ENCODE peak calls at places on chromosomes 5 and 9, in four cellular contexts. One of them, this sample, is unnamed.
A peak's percentile ranks its signal among the peaks of the same experiment; 100 is the strongest.

GRCh38 chr5:4571248-4571950 is 568.7 kb upstream of the ADAMTS16 start:
- DNase-seq in GM12892: no peak
- DNase-seq in kidney glomerular epithelial cell: no peak
- DNase-seq in HepG2: no peak
- DNase-seq in this sample: no peak

GRCh38 chr9:122058707-122059106 is 34.4 kb downstream of the TTLL11 start:
- DNase-seq in kidney glomerular epithelial cell: no peak
- DNase-seq in GM12892: no peak
- DNase-seq in HepG2: no peak
- DNase-seq in this sample: no peak

GRCh38 chr5:93926831-93927600 is 185.6 kb upstream of the POU5F2 start:
- DNase-seq in GM12892: no peak
- DNase-seq in HepG2: no peak
- DNase-seq in kidney glomerular epithelial cell: no peak
- DNase-seq in this sample: no peak

GRCh38 chr5:120368923-120369715 is 95.0 kb upstream of the PRR16 start:
- DNase-seq in GM12892: no peak
- DNase-seq in kidney glomerular epithelial cell: no peak
- DNase-seq in HepG2: peak; percentile 3
- DNase-seq in this sample: no peak

GRCh38 chr5:88883566-88884434 is 816 bp upstream of the MEF2C start:
- DNase-seq in kidney glomerular epithelial cell: peak; percentile 70
- DNase-seq in HepG2: no peak
- DNase-seq in GM12892: peak; percentile 15
- DNase-seq in this sample: no peak

GRCh38 chr5:114449836-114450515 is 88.1 kb downstream of the KCNN2 start:
- DNase-seq in kidney glomerular epithelial cell: peak; percentile 58
- DNase-seq in GM12892: peak; percentile 34
- DNase-seq in HepG2: peak; percentile 25
- DNase-seq in this sample: peak; percentile 56

GRCh38 chr5:103569313-103570060 is 6.9 kb upstream of the NUDT12 start:
- DNase-seq in GM12892: no peak
- DNase-seq in HepG2: no peak
- DNase-seq in kidney glomerular epithelial cell: peak; percentile 42
- DNase-seq in this sample: no peak

GRCh38 chr9:101026824-101027223 is 1.7 kb upstream of the PLPPR1 start:
- DNase-seq in HepG2: peak; percentile 8
- DNase-seq in kidney glomerular epithelial cell: no peak
- DNase-seq in GM12892: no peak
- DNase-seq in this sample: no peak

GRCh38 chr9:105452185-105452584 is 4.4 kb downstream of the FSD1L start:
- DNase-seq in HepG2: no peak
- DNase-seq in GM12892: no peak
- DNase-seq in kidney glomerular epithelial cell: no peak
- DNase-seq in this sample: no peak

GRCh38 chr5:96703384-96703910 is 41.3 kb downstream of the CAST start:
- DNase-seq in kidney glomerular epithelial cell: no peak
- DNase-seq in HepG2: peak; percentile 46
- DNase-seq in GM12892: no peak
- DNase-seq in this sample: peak; percentile 17

GRCh38 chr5:110333384-110333783 is 393.1 kb downstream of the TMEM232 start:
- DNase-seq in GM12892: no peak
- DNase-seq in HepG2: peak; percentile 24
- DNase-seq in kidney glomerular epithelial cell: no peak
- DNase-seq in this sample: no peak

GRCh38 chr5:7392401-7393024 is 3.4 kb upstream of the ADCY2 start:
- DNase-seq in kidney glomerular epithelial cell: peak; percentile 65
- DNase-seq in GM12892: no peak
- DNase-seq in HepG2: peak; percentile 6
- DNase-seq in this sample: no peak

GRCh38 chr9:116349684-116350083 is 196.1 kb downstream of the PAPPA start:
- DNase-seq in GM12892: no peak
- DNase-seq in HepG2: no peak
- DNase-seq in kidney glomerular epithelial cell: no peak
- DNase-seq in this sample: no peak

GRCh38 chr5:78972654-78973428 is 12.3 kb downstream of the ARSB start:
- DNase-seq in kidney glomerular epithelial cell: no peak
- DNase-seq in GM12892: no peak
- DNase-seq in HepG2: no peak
- DNase-seq in this sample: no peak

GRCh38 chr5:33810491-33811120 is 81.2 kb downstream of the ADAMTS12 start:
- DNase-seq in GM12892: no peak
- DNase-seq in kidney glomerular epithelial cell: no peak
- DNase-seq in HepG2: no peak
- DNase-seq in this sample: no peak

GRCh38 chr9:105697871-105698270 is 3.5 kb downstream of the TMEM38B start:
- DNase-seq in HepG2: no peak
- DNase-seq in GM12892: no peak
- DNase-seq in kidney glomerular epithelial cell: peak; percentile 12
- DNase-seq in this sample: no peak

GRCh38 chr9:26375448-26375847 is 517.2 kb downstream of the CAAP1 start:
- DNase-seq in GM12892: no peak
- DNase-seq in HepG2: no peak
- DNase-seq in kidney glomerular epithelial cell: no peak
- DNase-seq in this sample: no peak

GRCh38 chr5:147669113-147669869 is 113.2 kb downstream of the JAKMIP2 start:
- DNase-seq in kidney glomerular epithelial cell: no peak
- DNase-seq in GM12892: no peak
- DNase-seq in HepG2: no peak
- DNase-seq in this sample: no peak

GRCh38 chr5:138606378-138606777 is 31.2 kb upstream of the HSPA9 start:
- DNase-seq in GM12892: no peak
- DNase-seq in HepG2: no peak
- DNase-seq in kidney glomerular epithelial cell: no peak
- DNase-seq in this sample: no peak

GRCh38 chr9:68755752-68756151 is 50.7 kb downstream of the PIP5K1B start:
- DNase-seq in HepG2: peak; percentile 40
- DNase-seq in GM12892: no peak
- DNase-seq in kidney glomerular epithelial cell: no peak
- DNase-seq in this sample: no peak

GRCh38 chr5:150672237-150672883 is 11.3 kb downstream of the MYOZ3 start:
- DNase-seq in GM12892: no peak
- DNase-seq in kidney glomerular epithelial cell: no peak
- DNase-seq in HepG2: no peak
- DNase-seq in this sample: no peak

GRCh38 chr9:112494153-112494552 is 7.5 kb downstream of the KIAA1958 start:
- DNase-seq in HepG2: no peak
- DNase-seq in kidney glomerular epithelial cell: no peak
- DNase-seq in GM12892: no peak
- DNase-seq in this sample: no peak

GRCh38 chr5:176427971-176428370 is 11.6 kb upstream of the CLTB start:
- DNase-seq in GM12892: no peak
- DNase-seq in kidney glomerular epithelial cell: no peak
- DNase-seq in HepG2: no peak
- DNase-seq in this sample: no peak